ENCODE peak calls at places on chromosomes 4 and X, in seven cellular contexts. O is stimulated activated CD8-positive, alpha-beta memory T cell treated with anti-CD3 and anti-CD28 coated beads, Interleukin-4, amount 100 ng/mL, for 24 hours; B is EL; E is skeletal muscle cell; W is psoas muscle; Z is stimulated activated CD4-positive, alpha-beta T cell treated with anti-CD3 and anti-CD28 coated beads, Interleukin-12 subunit alpha, Interleukin-12 subunit beta, amount 100 ng/mL, for 24 hours; C is AG08396. G is an unnamed sample.

GRCh38 chrX:134673123-134673522 is 14.9 kb upstream of the PLAC1 start:
- DNase-seq in O (no peak), B (no peak), W (no peak), E (no peak), Z (no peak), C (no peak), G (no peak)

GRCh38 chr4:39620551-39620950 is 18.1 kb downstream of the SMIM14 start:
- DNase-seq in O (no peak), B (peak), E (no peak), Z (no peak), W (no peak), C (no peak), G (no peak)

GRCh38 chr4:158013858-158014257 is 159.0 kb downstream of the GASK1B start:
- DNase-seq in B (peak), Z (no peak), W (no peak), O (no peak), C (no peak), E (no peak), G (no peak)

GRCh38 chr4:135724426-135724825 is 1522.8 kb upstream of the PABPC4L start:
- DNase-seq in W (no peak), C (no peak), E (no peak), B (no peak), Z (no peak), O (no peak), G (no peak)

GRCh38 chrX:151633157-151633556 is 62.1 kb upstream of the PRRG3 start:
- DNase-seq in B (no peak), O (no peak), Z (no peak), C (no peak), E (no peak), W (no peak), G (no peak)

GRCh38 chrX:27746516-27746915 is 61.3 kb upstream of the MAGEB10 start:
- DNase-seq in O (no peak), C (no peak), W (no peak), E (no peak), Z (no peak), B (no peak), G (no peak)

GRCh38 chr4:112979881-112980421 is 69.5 kb upstream of the ANK2 start:
- DNase-seq in W (peak), O (no peak), B (no peak), Z (no peak), C (no peak), E (no peak), G (no peak)

GRCh38 chrX:49812177-49812576 is 16.9 kb upstream of the PAGE4 start:
- DNase-seq in Z (no peak), B (no peak), W (no peak), C (no peak), O (no peak), E (no peak), G (no peak)

GRCh38 chrX:109827772-109828171 is 94.7 kb upstream of the ACSL4 start:
- DNase-seq in E (no peak), O (no peak), B (no peak), C (no peak), Z (no peak), W (no peak), G (no peak)

GRCh38 chr4:26088433-26088928 is 174.5 kb downstream of the SMIM20 start:
- DNase-seq in B (peak), C (peak), O (no peak), E (peak), W (peak), Z (no peak), G (peak)

GRCh38 chrX:53321216-53321942 is 40.0 kb upstream of the IQSEC2 start:
- DNase-seq in C (peak), Z (no peak), B (no peak), W (no peak), O (no peak), E (no peak), G (no peak)

GRCh38 chr4:101556845-101557244 is 209.5 kb upstream of the PPP3CA start:
- DNase-seq in W (no peak), B (no peak), C (no peak), E (no peak), Z (no peak), O (no peak), G (no peak)

GRCh38 chr4:173246719-173247118 is 78.1 kb downstream of the GALNT7 start:
- DNase-seq in B (no peak), O (no peak), W (no peak), E (no peak), Z (no peak), C (no peak), G (no peak)

GRCh38 chrX:69165116-69165651 is at the start of gene PJA1:
- DNase-seq in Z (peak), O (peak), C (peak), W (peak), E (peak), B (peak), G (peak)

GRCh38 chr4:109298279-109299010 is 4.0 kb downstream of the COL25A1 start:
- DNase-seq in W (no peak), C (no peak), E (no peak), Z (no peak), B (no peak), O (no peak), G (no peak)

GRCh38 chr4:137861682-137862081 is 329.4 kb upstream of the PCDH18 start:
- DNase-seq in B (peak), W (no peak), Z (no peak), C (peak), E (no peak), O (no peak), G (peak)

GRCh38 chr4:148258526-148258925 is 183.7 kb downstream of the NR3C2 start:
- DNase-seq in C (no peak), E (no peak), W (peak), Z (no peak), O (no peak), B (no peak), G (no peak)

GRCh38 chrX:131792356-131792749 is 230.7 kb upstream of the STK26 start:
- DNase-seq in E (no peak), B (no peak), Z (no peak), C (peak), W (peak), O (peak), G (peak)

GRCh38 chr4:150250998-150251651 is 172.9 kb downstream of the DCLK2 start:
- DNase-seq in W (no peak), O (no peak), Z (no peak), C (no peak), B (no peak), E (no peak), G (no peak)

GRCh38 chr4:70992354-70992753 is 1.1 kb upstream of the DCK start:
- DNase-seq in E (no peak), Z (no peak), W (no peak), O (no peak), B (no peak), C (no peak), G (no peak)

GRCh38 chrX:106780259-106780658 is 22.2 kb upstream of the TBC1D8B start:
- DNase-seq in W (no peak), C (no peak), O (no peak), E (no peak), B (no peak), Z (no peak), G (no peak)

GRCh38 chr4:14908635-14909034 is 93.6 kb upstream of the CPEB2 start:
- DNase-seq in Z (no peak), W (no peak), B (peak), O (no peak), C (no peak), E (peak), G (no peak)